ENCODE peak calls at places on chromosome 21, in six cellular contexts. One of them, this sample, is unnamed.

GRCh38 chr21:33981341-33982101 is 65.9 kb upstream of the ATP5PO start:
- DNase-seq in A549: no peak
- DNase-seq in left ventricle myocardium inferior: no peak
- DNase-seq in H1: no peak
- DNase-seq in PC-9: no peak
- DNase-seq in uterus: no peak
- DNase-seq in this sample: no peak

GRCh38 chr21:45364464-45365185 is 40.3 kb upstream of the COL18A1 start:
- DNase-seq in A549: peak; percentile 54
- DNase-seq in left ventricle myocardium inferior: no peak
- DNase-seq in H1: no peak
- DNase-seq in PC-9: no peak
- DNase-seq in uterus: peak; percentile 68
- DNase-seq in this sample: no peak

GRCh38 chr21:21373969-21374368 is 375.8 kb downstream of the NCAM2 start:
- DNase-seq in A549: no peak
- DNase-seq in left ventricle myocardium inferior: no peak
- DNase-seq in H1: no peak
- DNase-seq in PC-9: no peak
- DNase-seq in uterus: no peak
- DNase-seq in this sample: no peak

GRCh38 chr21:42833439-42833815 is 45.9 kb downstream of the WDR4 start:
- DNase-seq in A549: peak; percentile 61
- DNase-seq in left ventricle myocardium inferior: no peak
- DNase-seq in H1: no peak
- DNase-seq in PC-9: no peak
- DNase-seq in uterus: no peak
- DNase-seq in this sample: peak; percentile 68

GRCh38 chr21:15706686-15707085 is 23.1 kb upstream of the USP25 start:
- DNase-seq in A549: peak; percentile 66
- DNase-seq in left ventricle myocardium inferior: no peak
- DNase-seq in H1: no peak
- DNase-seq in PC-9: peak; percentile 59
- DNase-seq in uterus: peak; percentile 20
- DNase-seq in this sample: no peak

GRCh38 chr21:41328660-41329300 is 12.2 kb downstream of the FAM3B start:
- DNase-seq in A549: no peak
- DNase-seq in left ventricle myocardium inferior: no peak
- DNase-seq in H1: no peak
- DNase-seq in PC-9: no peak
- DNase-seq in uterus: no peak
- DNase-seq in this sample: no peak

GRCh38 chr21:35730325-35730724 is 330.0 kb downstream of the SETD4 start:
- DNase-seq in A549: no peak
- DNase-seq in left ventricle myocardium inferior: no peak
- DNase-seq in H1: no peak
- DNase-seq in PC-9: no peak
- DNase-seq in uterus: no peak
- DNase-seq in this sample: no peak

GRCh38 chr21:42666023-42666747 is 12.8 kb downstream of the PDE9A start:
- DNase-seq in A549: peak; percentile 31
- DNase-seq in left ventricle myocardium inferior: no peak
- DNase-seq in H1: no peak
- DNase-seq in PC-9: no peak
- DNase-seq in uterus: no peak
- DNase-seq in this sample: peak; percentile 66

GRCh38 chr21:24514081-24514733 is 1093.1 kb downstream of the MRPL39 start:
- DNase-seq in A549: peak; percentile 0
- DNase-seq in left ventricle myocardium inferior: no peak
- DNase-seq in H1: no peak
- DNase-seq in PC-9: no peak
- DNase-seq in uterus: no peak
- DNase-seq in this sample: no peak

GRCh38 chr21:45747802-45748445 is 104.4 kb downstream of the PCBP3 start:
- DNase-seq in A549: peak; percentile 23
- DNase-seq in left ventricle myocardium inferior: no peak
- DNase-seq in H1: no peak
- DNase-seq in PC-9: peak; percentile 29
- DNase-seq in uterus: no peak
- DNase-seq in this sample: no peak

GRCh38 chr21:27582946-27583270 is 616.0 kb upstream of the ADAMTS5 start:
- DNase-seq in A549: no peak
- DNase-seq in left ventricle myocardium inferior: no peak
- DNase-seq in H1: no peak
- DNase-seq in PC-9: no peak
- DNase-seq in uterus: no peak
- DNase-seq in this sample: no peak

GRCh38 chr21:46381521-46381920 is 57.6 kb downstream of the PCNT start:
- DNase-seq in A549: no peak
- DNase-seq in left ventricle myocardium inferior: no peak
- DNase-seq in H1: no peak
- DNase-seq in PC-9: no peak
- DNase-seq in uterus: no peak
- DNase-seq in this sample: no peak

GRCh38 chr21:41500931-41501381 is 7.0 kb downstream of the TMPRSS2 start:
- DNase-seq in A549: no peak
- DNase-seq in left ventricle myocardium inferior: no peak
- DNase-seq in H1: no peak
- DNase-seq in PC-9: no peak
- DNase-seq in uterus: no peak
- DNase-seq in this sample: no peak

GRCh38 chr21:37811711-37812110 is 104.5 kb downstream of the KCNJ6 start:
- DNase-seq in A549: no peak
- DNase-seq in left ventricle myocardium inferior: no peak
- DNase-seq in H1: no peak
- DNase-seq in PC-9: no peak
- DNase-seq in uterus: no peak
- DNase-seq in this sample: no peak

GRCh38 chr21:33998402-33998801 is 75.0 kb upstream of the MRPS6 start:
- DNase-seq in A549: no peak
- DNase-seq in left ventricle myocardium inferior: no peak
- DNase-seq in H1: no peak
- DNase-seq in PC-9: no peak
- DNase-seq in uterus: no peak
- DNase-seq in this sample: no peak

GRCh38 chr21:14773777-14774345 is 227.7 kb upstream of the SAMSN1 start:
- DNase-seq in A549: peak; percentile 19
- DNase-seq in left ventricle myocardium inferior: peak; percentile 15
- DNase-seq in H1: peak; percentile 23
- DNase-seq in PC-9: peak; percentile 2
- DNase-seq in uterus: peak; percentile 15
- DNase-seq in this sample: peak; percentile 20

GRCh38 chr21:42306366-42307035 is 8.7 kb downstream of the TFF3 start:
- DNase-seq in A549: no peak
- DNase-seq in left ventricle myocardium inferior: no peak
- DNase-seq in H1: no peak
- DNase-seq in PC-9: no peak
- DNase-seq in uterus: no peak
- DNase-seq in this sample: no peak

GRCh38 chr21:45631540-45631939 is 12.0 kb upstream of the PCBP3 start:
- DNase-seq in A549: no peak
- DNase-seq in left ventricle myocardium inferior: no peak
- DNase-seq in H1: no peak
- DNase-seq in PC-9: no peak
- DNase-seq in uterus: no peak
- DNase-seq in this sample: peak; percentile 30

GRCh38 chr21:27298465-27298864 is 331.6 kb upstream of the ADAMTS5 start:
- DNase-seq in A549: no peak
- DNase-seq in left ventricle myocardium inferior: no peak
- DNase-seq in H1: no peak
- DNase-seq in PC-9: no peak
- DNase-seq in uterus: no peak
- DNase-seq in this sample: no peak

GRCh38 chr21:41280115-41280919 is 36.3 kb upstream of the FAM3B start:
- DNase-seq in A549: no peak
- DNase-seq in left ventricle myocardium inferior: no peak
- DNase-seq in H1: no peak
- DNase-seq in PC-9: no peak
- DNase-seq in uterus: no peak
- DNase-seq in this sample: no peak

GRCh38 chr21:45573452-45574035 is 31.3 kb upstream of the SLC19A1 start:
- DNase-seq in A549: no peak
- DNase-seq in left ventricle myocardium inferior: no peak
- DNase-seq in H1: no peak
- DNase-seq in PC-9: no peak
- DNase-seq in uterus: no peak
- DNase-seq in this sample: no peak

GRCh38 chr21:40043423-40043822 is 176.2 kb downstream of the PCP4 start:
- DNase-seq in A549: no peak
- DNase-seq in left ventricle myocardium inferior: no peak
- DNase-seq in H1: no peak
- DNase-seq in PC-9: no peak
- DNase-seq in uterus: no peak
- DNase-seq in this sample: no peak

GRCh38 chr21:46559291-46559983 is 45.4 kb downstream of the S100B start:
- DNase-seq in A549: no peak
- DNase-seq in left ventricle myocardium inferior: no peak
- DNase-seq in H1: no peak
- DNase-seq in PC-9: no peak
- DNase-seq in uterus: no peak
- DNase-seq in this sample: peak; percentile 76

GRCh38 chr21:45528028-45528705 is 14.1 kb downstream of the SLC19A1 start:
- DNase-seq in A549: no peak
- DNase-seq in left ventricle myocardium inferior: peak; percentile 9
- DNase-seq in H1: no peak
- DNase-seq in PC-9: no peak
- DNase-seq in uterus: no peak
- DNase-seq in this sample: no peak

GRCh38 chr21:29114765-29115164 is 15.7 kb upstream of the MAP3K7CL start:
- DNase-seq in A549: peak; percentile 67
- DNase-seq in left ventricle myocardium inferior: no peak
- DNase-seq in H1: peak; percentile 27
- DNase-seq in PC-9: peak; percentile 32
- DNase-seq in uterus: no peak
- DNase-seq in this sample: no peak

GRCh38 chr21:38376693-38377092 is 119.9 kb downstream of the KCNJ15 start:
- DNase-seq in A549: no peak
- DNase-seq in left ventricle myocardium inferior: peak; percentile 22
- DNase-seq in H1: no peak
- DNase-seq in PC-9: no peak
- DNase-seq in uterus: peak; percentile 23
- DNase-seq in this sample: no peak

GRCh38 chr21:45972353-45972715 is 9.2 kb upstream of the COL6A1 start:
- DNase-seq in A549: no peak
- DNase-seq in left ventricle myocardium inferior: peak; percentile 56
- DNase-seq in H1: no peak
- DNase-seq in PC-9: no peak
- DNase-seq in uterus: peak; percentile 67
- DNase-seq in this sample: no peak

GRCh38 chr21:37087188-37087587 is 14.1 kb downstream of the TTC3 start:
- DNase-seq in A549: peak; percentile 66
- DNase-seq in left ventricle myocardium inferior: no peak
- DNase-seq in H1: no peak
- DNase-seq in PC-9: no peak
- DNase-seq in uterus: no peak
- DNase-seq in this sample: no peak

GRCh38 chr21:18138507-18138906 is 106.1 kb upstream of the CHODL start:
- DNase-seq in A549: no peak
- DNase-seq in left ventricle myocardium inferior: no peak
- DNase-seq in H1: no peak
- DNase-seq in PC-9: no peak
- DNase-seq in uterus: no peak
- DNase-seq in this sample: no peak

GRCh38 chr21:15688016-15688415 is 41.8 kb upstream of the USP25 start:
- DNase-seq in A549: no peak
- DNase-seq in left ventricle myocardium inferior: no peak
- DNase-seq in H1: no peak
- DNase-seq in PC-9: no peak
- DNase-seq in uterus: no peak
- DNase-seq in this sample: no peak

GRCh38 chr21:34877485-34878128 is 171.5 kb downstream of the RUNX1 start:
- DNase-seq in A549: no peak
- DNase-seq in left ventricle myocardium inferior: no peak
- DNase-seq in H1: no peak
- DNase-seq in PC-9: peak; percentile 82
- DNase-seq in uterus: no peak
- DNase-seq in this sample: no peak

GRCh38 chr21:44301093-44301492 is 1.2 kb downstream of the PFKL start:
- DNase-seq in A549: no peak
- DNase-seq in left ventricle myocardium inferior: no peak
- DNase-seq in H1: no peak
- DNase-seq in PC-9: no peak
- DNase-seq in uterus: no peak
- DNase-seq in this sample: no peak
- TF ChIP-seq CTCF in A549: no peak
- TF ChIP-seq CTCF in left ventricle myocardium inferior: no peak
- TF ChIP-seq CTCF in H1: no peak
- TF ChIP-seq CTCF in PC-9: no peak
- TF ChIP-seq CTCF in uterus: no peak
- TF ChIP-seq CTCF in this sample: no peak

DNA sequence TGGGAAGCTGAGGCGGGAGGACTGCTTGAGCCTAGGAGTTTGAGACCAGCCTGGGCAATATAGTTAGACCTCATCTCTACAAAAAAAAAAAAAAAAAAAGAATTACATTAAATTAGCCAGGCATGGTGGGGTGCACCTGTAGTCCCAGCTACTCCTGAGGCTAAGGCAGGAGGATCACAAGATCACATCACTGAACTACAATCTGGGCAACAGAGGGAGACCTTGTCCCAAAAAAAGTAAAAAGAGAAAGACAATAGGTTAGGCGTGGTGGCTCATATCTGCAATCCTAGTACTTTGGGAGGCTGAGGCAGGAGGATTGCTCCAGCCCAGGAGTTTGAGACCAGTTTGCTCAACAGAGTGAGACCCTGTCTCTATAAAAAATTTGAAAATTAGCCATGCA is 130.3 kb downstream of the TIAM1 start:
- DNase-seq in A549: no peak
- DNase-seq in left ventricle myocardium inferior: no peak
- DNase-seq in H1: no peak
- DNase-seq in PC-9: no peak
- DNase-seq in uterus: no peak
- DNase-seq in this sample: no peak
- TF ChIP-seq CTCF in A549: no peak
- TF ChIP-seq CTCF in left ventricle myocardium inferior: no peak
- TF ChIP-seq CTCF in H1: no peak
- TF ChIP-seq CTCF in PC-9: no peak
- TF ChIP-seq CTCF in uterus: no peak
- TF ChIP-seq CTCF in this sample: no peak

DNA sequence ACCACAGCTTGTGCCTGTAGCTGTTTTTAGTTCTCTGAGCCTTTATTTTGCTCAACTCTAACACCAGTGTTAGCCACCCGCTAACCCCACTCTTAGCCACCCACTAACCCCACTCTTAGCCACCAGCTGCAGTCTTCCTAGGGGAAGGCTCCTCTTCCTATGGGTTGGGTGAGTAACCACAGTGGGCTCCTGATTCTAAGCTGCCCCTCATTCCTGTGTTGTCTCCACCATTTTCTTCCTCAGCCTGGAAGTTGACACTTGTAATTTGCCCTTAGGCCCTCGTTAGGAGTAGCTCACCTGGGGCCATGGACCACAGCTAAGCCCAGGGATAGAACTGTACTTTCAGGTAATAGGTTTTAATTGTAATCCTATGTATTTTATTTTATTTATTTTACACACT is 782.9 kb upstream of the TPTE start:
- DNase-seq in A549: no peak
- DNase-seq in left ventricle myocardium inferior: no peak
- DNase-seq in H1: no peak
- DNase-seq in PC-9: no peak
- DNase-seq in uterus: no peak
- DNase-seq in this sample: no peak
- TF ChIP-seq CTCF in A549: no peak
- TF ChIP-seq CTCF in left ventricle myocardium inferior: no peak
- TF ChIP-seq CTCF in H1: no peak
- TF ChIP-seq CTCF in PC-9: no peak
- TF ChIP-seq CTCF in uterus: no peak
- TF ChIP-seq CTCF in this sample: no peak

GRCh38 chr21:19507682-19508260 is 1104.2 kb upstream of the TMPRSS15 start:
- DNase-seq in A549: peak; percentile 0
- DNase-seq in left ventricle myocardium inferior: no peak
- DNase-seq in H1: no peak
- DNase-seq in PC-9: no peak
- DNase-seq in uterus: no peak
- DNase-seq in this sample: no peak
- TF ChIP-seq CTCF in A549: no peak
- TF ChIP-seq CTCF in left ventricle myocardium inferior: no peak
- TF ChIP-seq CTCF in H1: peak; percentile 47
- TF ChIP-seq CTCF in PC-9: peak; percentile 55
- TF ChIP-seq CTCF in uterus: no peak
- TF ChIP-seq CTCF in this sample: no peak